ENCODE peak calls at places on chromosome 2, in eight cellular contexts. G is esophagus squamous epithelium; L is adrenal gland; W is CD8-positive, alpha-beta memory T cell; B is cardiac muscle cell; C is heart right ventricle; X is neural progenitor cell; R is A673. M is an unnamed sample.

GRCh38 chr2:221961561-221961960 is 337.2 kb downstream of the PAX3 start:
- DNase-seq in R (no peak), L (no peak), B (no peak), C (no peak), G (no peak), X (no peak), W (no peak), M (no peak)

GRCh38 chr2:16487686-16488085 is 177.9 kb downstream of the CYRIA start:
- DNase-seq in C (no peak), L (peak), X (peak), W (no peak), R (peak), G (no peak), B (peak), M (no peak)

GRCh38 chr2:24009680-24010476 is at the start of gene MFSD2B:
- DNase-seq in W (no peak), G (no peak), L (no peak), B (peak), X (peak), C (no peak), R (no peak), M (no peak)

GRCh38 chr2:43333656-43334144 is 107.3 kb upstream of the ZFP36L2 start:
- DNase-seq in L (no peak), C (peak), B (peak), R (no peak), X (no peak), G (no peak), W (no peak), M (peak)

GRCh38 chr2:19991895-19992294 is 2.0 kb upstream of the WDR35 start:
- DNase-seq in R (no peak), L (no peak), X (no peak), G (no peak), C (no peak), W (no peak), B (no peak), M (no peak)

GRCh38 chr2:134324942-134325341 is 71.1 kb downstream of the MGAT5 start:
- DNase-seq in R (no peak), L (no peak), X (no peak), C (no peak), G (no peak), B (no peak), W (no peak), M (no peak)

GRCh38 chr2:8157621-8158020 is 524.2 kb upstream of the ID2 start:
- DNase-seq in L (no peak), R (no peak), W (no peak), C (no peak), G (no peak), B (no peak), X (no peak), M (no peak)

GRCh38 chr2:71898851-71899681 is 248.6 kb downstream of the CYP26B1 start:
- DNase-seq in R (no peak), L (peak), G (no peak), X (no peak), C (no peak), W (no peak), B (no peak), M (no peak)

GRCh38 chr2:158015428-158016076 is 86.1 kb upstream of the UPP2 start:
- DNase-seq in L (no peak), G (no peak), X (no peak), R (no peak), B (no peak), W (no peak), C (no peak), M (no peak)

GRCh38 chr2:99852376-99852934 is 289.9 kb downstream of the AFF3 start:
- DNase-seq in X (no peak), L (no peak), G (no peak), C (no peak), R (no peak), B (no peak), W (no peak), M (no peak)

GRCh38 chr2:212960336-212960735 is 191.1 kb downstream of the IKZF2 start:
- DNase-seq in C (no peak), B (no peak), X (no peak), R (no peak), G (no peak), L (no peak), W (no peak), M (no peak)

GRCh38 chr2:212958133-212958532 is 193.3 kb downstream of the IKZF2 start:
- DNase-seq in B (no peak), G (no peak), C (no peak), W (no peak), L (no peak), R (no peak), X (no peak), M (no peak)

GRCh38 chr2:212958757-212959295 is 192.6 kb downstream of the IKZF2 start:
- DNase-seq in R (peak), G (no peak), X (no peak), B (peak), C (no peak), L (no peak), W (no peak), M (no peak)

GRCh38 chr2:212961255-212961654 is 190.2 kb downstream of the IKZF2 start:
- DNase-seq in R (no peak), X (no peak), W (no peak), L (no peak), G (no peak), B (no peak), C (no peak), M (no peak)

DNA sequence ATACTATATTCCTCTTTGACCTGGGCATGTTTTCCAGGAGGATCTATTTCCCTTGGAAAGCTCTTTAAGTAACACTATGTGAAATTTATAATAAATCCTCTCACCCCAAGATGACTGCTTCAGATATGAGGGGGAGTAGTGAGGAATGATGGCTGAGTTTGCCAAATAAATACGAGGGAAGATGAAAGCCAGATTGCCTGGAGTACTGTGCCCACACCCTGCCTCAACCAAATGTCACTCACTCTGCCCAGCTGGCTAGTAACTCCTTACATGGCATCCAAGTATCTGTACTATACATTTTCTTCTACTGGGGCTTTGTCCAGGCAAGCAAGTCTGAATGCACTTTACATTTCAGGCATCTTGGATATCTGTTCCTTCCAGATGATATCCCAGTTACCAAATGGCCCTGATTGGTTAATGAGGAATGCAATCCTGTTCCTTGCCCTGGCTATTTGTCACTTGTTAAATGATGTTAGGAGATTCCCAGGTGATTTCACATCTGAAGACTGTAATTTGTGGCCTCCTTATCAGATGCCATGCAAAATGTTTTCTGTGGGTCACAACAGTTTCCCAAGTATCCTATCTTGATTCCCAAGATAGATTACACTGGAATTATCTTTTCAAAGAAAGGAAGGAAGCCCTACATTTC is 191.8 kb downstream of the IKZF2 start:
- DNase-seq in R (no peak), B (no peak), C (no peak), W (no peak), G (no peak), L (no peak), X (no peak), M (no peak)
- H3K27ac ChIP-seq in R (no peak), B (no peak), C (no peak), W (no peak), G (peak), L (no peak), X (no peak), M (no peak)

DNA sequence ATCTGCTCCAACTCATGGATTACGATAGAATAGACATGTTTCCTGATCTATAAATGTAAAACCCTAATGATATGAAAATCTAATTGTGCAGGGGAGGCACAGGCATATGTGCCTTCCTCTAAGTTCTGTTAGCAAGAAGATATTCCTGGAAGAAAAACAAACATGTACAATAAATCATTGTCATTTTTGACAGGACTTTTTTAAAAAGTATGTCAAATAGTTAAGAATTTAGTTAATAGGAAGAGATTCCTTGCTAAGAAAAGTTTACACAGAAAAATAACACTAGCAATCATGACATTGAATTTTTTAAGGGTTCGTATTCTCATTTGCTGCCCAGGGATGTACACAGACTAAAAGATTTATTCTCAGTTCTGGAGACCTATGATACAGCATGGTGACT is 15.3 kb upstream of the CREB1 start:
- DNase-seq in X (no peak), W (no peak), G (no peak), B (no peak), C (no peak), L (no peak), R (no peak), M (no peak)
- H3K4me3 ChIP-seq in X (no peak), W (no peak), G (no peak), B (no peak), C (no peak), L (no peak), R (no peak), M (no peak)

GRCh38 chr2:66691199-66691975 is 256.5 kb downstream of the MEIS1 start:
- DNase-seq in C (no peak), X (no peak), B (no peak), G (no peak), R (no peak), L (no peak), W (no peak), M (no peak)

GRCh38 chr2:66692521-66692920 is 257.6 kb downstream of the MEIS1 start:
- DNase-seq in B (no peak), X (no peak), R (no peak), C (no peak), G (no peak), W (no peak), L (no peak), M (no peak)

GRCh38 chr2:66688951-66689350 is 254.0 kb downstream of the MEIS1 start:
- DNase-seq in W (no peak), C (no peak), X (no peak), R (no peak), B (no peak), L (no peak), G (no peak), M (no peak)

GRCh38 chr2:66686768-66687167 is 251.8 kb downstream of the MEIS1 start:
- DNase-seq in C (no peak), G (no peak), B (peak), X (no peak), W (no peak), R (peak), L (no peak), M (peak)

DNA sequence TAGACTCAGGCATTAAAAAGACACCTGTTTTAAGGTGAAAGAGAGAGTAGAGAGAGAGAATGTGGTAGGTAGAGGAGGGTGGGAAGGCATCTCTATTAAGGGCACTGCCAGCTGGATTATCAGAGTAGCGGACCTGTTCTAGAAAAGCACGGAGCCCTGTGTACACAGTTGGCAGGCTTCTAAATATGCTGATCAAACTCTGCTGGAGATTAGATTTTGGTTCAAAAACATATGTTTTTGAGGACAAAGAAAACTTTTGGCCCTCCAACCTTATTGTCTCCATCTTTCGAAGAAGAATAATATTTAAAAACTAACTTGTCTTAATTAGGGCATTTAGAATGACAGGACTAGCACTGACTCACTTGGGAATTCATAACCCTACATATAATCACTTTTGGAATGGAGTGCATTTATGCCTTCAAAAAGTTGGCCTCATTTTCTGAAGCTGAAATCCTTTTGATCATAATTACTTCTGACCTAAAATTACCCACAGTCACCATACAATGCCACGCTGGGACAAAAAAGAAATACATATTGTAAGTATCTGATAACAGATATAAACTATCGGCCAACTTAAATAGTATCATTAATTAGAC is 254.6 kb downstream of the MEIS1 start:
- DNase-seq in R (no peak), L (no peak), W (no peak), G (no peak), X (no peak), B (no peak), C (no peak), M (no peak)
- H3K27ac ChIP-seq in R (no peak), L (no peak), W (no peak), G (peak), X (no peak), B (no peak), C (no peak), M (peak)

GRCh38 chr2:122022531-122022930 is 267.1 kb downstream of the TSN start:
- DNase-seq in G (no peak), R (no peak), L (no peak), W (no peak), C (no peak), B (no peak), X (no peak), M (no peak)
- H3K4me3 ChIP-seq in G (no peak), R (no peak), L (no peak), W (no peak), C (no peak), B (no peak), X (no peak), M (no peak)

GRCh38 chr2:10476723-10477442 is 28.8 kb upstream of the ODC1 start:
- DNase-seq in B (no peak), G (no peak), R (no peak), X (no peak), C (no peak), L (no peak), W (no peak), M (no peak)

GRCh38 chr2:10480359-10480949 is 32.3 kb upstream of the ODC1 start:
- DNase-seq in W (no peak), B (no peak), R (no peak), C (no peak), X (no peak), G (no peak), L (no peak), M (no peak)

GRCh38 chr2:10478298-10478625 is 30.1 kb upstream of the ODC1 start:
- DNase-seq in W (no peak), C (no peak), R (no peak), L (no peak), B (no peak), X (no peak), G (no peak), M (no peak)

GRCh38 chr2:10477443-10478297 is 29.5 kb upstream of the ODC1 start:
- DNase-seq in R (no peak), C (no peak), W (no peak), L (no peak), G (no peak), B (no peak), X (peak), M (no peak)

GRCh38 chr2:10478916-10479315 is 30.8 kb upstream of the ODC1 start:
- DNase-seq in G (no peak), L (no peak), B (no peak), R (no peak), W (no peak), C (no peak), X (no peak), M (no peak)
- H3K27ac ChIP-seq in G (no peak), L (no peak), B (no peak), R (no peak), W (no peak), C (no peak), X (no peak), M (no peak)

GRCh38 chr2:197054437-197054836 is 127.9 kb upstream of the PGAP1 start:
- DNase-seq in C (no peak), W (no peak), B (no peak), G (no peak), L (no peak), R (no peak), X (no peak), M (no peak)

GRCh38 chr2:197057946-197058345 is 131.4 kb upstream of the PGAP1 start:
- DNase-seq in G (no peak), B (peak), X (no peak), L (no peak), C (no peak), W (no peak), R (no peak), M (no peak)

GRCh38 chr2:197058777-197059176 is 132.3 kb upstream of the PGAP1 start:
- DNase-seq in W (no peak), B (no peak), L (no peak), C (no peak), R (no peak), X (no peak), G (no peak), M (no peak)

GRCh38 chr2:197055045-197055444 is 128.5 kb upstream of the PGAP1 start:
- DNase-seq in W (no peak), L (no peak), C (no peak), X (no peak), R (no peak), G (no peak), B (no peak), M (no peak)

GRCh38 chr2:197059498-197059897 is 133.0 kb upstream of the PGAP1 start:
- DNase-seq in B (no peak), R (no peak), W (no peak), C (no peak), X (no peak), L (no peak), G (no peak), M (no peak)
- H3K4me3 ChIP-seq in B (no peak), R (no peak), W (no peak), C (no peak), X (no peak), L (no peak), G (no peak), M (no peak)

M was measured in SK-N-MC.